ENCODE peak calls at places on chromosomes 16 and 17, in five cellular contexts. I is pancreas, T is GM13976, V is AG09319, E is AG04450. S is an unnamed sample.
A peak's percentile ranks its signal among the peaks of the same experiment; 100 is the strongest.

GRCh38 chr16:19853973-19854876 is 30.4 kb downstream of the GPRC5B start:
- DNase-seq in I (no peak), T (no peak), V (no peak), E (no peak), S (no peak)

GRCh38 chr17:82299452-82299851 is 18.0 kb downstream of the CD7 start:
- DNase-seq in I (no peak), T (no peak), V (no peak), E (no peak), S (no peak)

GRCh38 chr17:67132366-67132765 is 88.0 kb downstream of the CACNG1 start:
- DNase-seq in I (no peak), T (no peak), V (no peak), E (no peak), S (no peak)

GRCh38 chr17:73584987-73585386 is 59.3 kb downstream of the SDK2 start:
- DNase-seq in I (no peak), T (no peak), V (no peak), E (no peak), S (no peak)

GRCh38 chr16:84555418-84556196 is 51.1 kb upstream of the MEAK7 start:
- DNase-seq in I (no peak), T (no peak), V (no peak), E (no peak), S (no peak)

GRCh38 chr16:73743665-73744496 is 552.7 kb upstream of the PSMD7 start:
- DNase-seq in I (no peak), T (no peak), V (no peak), E (no peak), S (no peak)

GRCh38 chr17:6187836-6188235 is 117.7 kb downstream of the WSCD1 start:
- DNase-seq in I (no peak), T (no peak), V (no peak), E (no peak), S (no peak)

GRCh38 chr16:2715519-2715918 is 4.5 kb downstream of the PRSS27 start:
- DNase-seq in I (peak; percentile 81), T (peak; percentile 89), V (no peak), E (no peak), S (peak; percentile 86)

GRCh38 chr17:80990921-80991644 is 558 bp upstream of the CHMP6 start:
- DNase-seq in I (peak; percentile 46), T (no peak), V (no peak), E (no peak), S (peak; percentile 30)

GRCh38 chr16:70703041-70703834 is 17.4 kb upstream of the MTSS2 start:
- DNase-seq in I (no peak), T (no peak), V (peak; percentile 88), E (peak; percentile 84), S (no peak)

GRCh38 chr17:48612456-48612853 is 1.6 kb upstream of the HOXB7 start:
- DNase-seq in I (no peak), T (no peak), V (no peak), E (no peak), S (no peak)

GRCh38 chr16:57531253-57531575 is 5.2 kb downstream of the CCDC102A start:
- DNase-seq in I (no peak), T (peak; percentile 12), V (no peak), E (no peak), S (no peak)

GRCh38 chr17:42135664-42136653 is 13.4 kb downstream of the HSPB9 start:
- DNase-seq in I (peak; percentile 93), T (no peak), V (no peak), E (no peak), S (no peak)

GRCh38 chr16:80527297-80527696 is 13.5 kb upstream of the DYNLRB2 start:
- DNase-seq in I (no peak), T (peak; percentile 60), V (no peak), E (no peak), S (peak; percentile 58)

GRCh38 chr17:65674246-65675045 is 113.0 kb upstream of the AXIN2 start:
- DNase-seq in I (no peak), T (no peak), V (no peak), E (no peak), S (no peak)

GRCh38 chr17:21029032-21029431 is 13.8 kb downstream of the USP22 start:
- DNase-seq in I (no peak), T (peak; percentile 4), V (no peak), E (no peak), S (no peak)

GRCh38 chr16:63461248-63461841 is 1425.1 kb upstream of the CDH8 start:
- DNase-seq in I (no peak), T (no peak), V (peak; percentile 10), E (no peak), S (no peak)

GRCh38 chr16:52785653-52786052 is 238.7 kb upstream of the TOX3 start:
- DNase-seq in I (no peak), T (no peak), V (no peak), E (no peak), S (no peak)

GRCh38 chr16:2816751-2817495 is at the start of gene PRSS21:
- DNase-seq in I (no peak), T (no peak), V (no peak), E (no peak), S (no peak)

GRCh38 chr16:65855171-65856145 is 511.0 kb upstream of the CDH5 start:
- DNase-seq in I (no peak), T (no peak), V (no peak), E (no peak), S (no peak)

GRCh38 chr17:4125552-4125951 is 17.3 kb downstream of the ZZEF1 start:
- DNase-seq in I (no peak), T (no peak), V (no peak), E (no peak), S (no peak)

DNA sequence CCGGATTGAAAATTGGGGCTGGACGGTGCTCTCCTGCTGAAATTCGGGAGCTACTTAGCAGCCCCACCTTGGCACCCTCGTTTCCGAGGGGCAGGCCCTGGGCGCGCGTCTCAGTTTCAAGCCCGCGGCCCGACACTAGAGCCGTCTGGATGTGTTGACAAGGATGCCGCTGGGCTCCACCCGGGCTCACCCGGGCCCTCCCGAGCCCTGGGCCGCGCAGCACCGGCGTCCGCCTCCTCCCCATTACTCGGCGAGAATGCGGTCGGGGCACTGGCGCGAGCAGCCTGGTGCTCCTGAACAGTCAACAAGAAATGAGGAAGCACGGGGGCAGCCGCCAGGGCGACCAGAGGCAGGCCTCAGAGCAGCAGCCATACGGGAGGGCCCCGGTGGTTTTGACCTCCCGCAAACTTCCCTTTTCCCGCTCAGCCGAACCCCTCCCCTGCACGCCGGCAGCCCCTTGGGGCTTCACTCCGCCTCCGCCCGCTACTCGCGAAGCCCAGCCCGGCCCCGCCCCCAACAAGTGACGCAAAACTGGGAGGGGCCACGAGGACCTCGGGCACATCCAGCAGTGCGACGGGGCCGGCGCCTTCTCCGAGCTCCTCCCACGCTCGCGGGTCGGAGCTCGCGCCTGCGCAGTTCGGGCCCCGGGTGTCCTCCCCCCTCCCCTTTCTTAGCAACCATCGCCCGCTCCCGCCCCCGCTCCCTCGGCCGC is 447 bp upstream of the SEC14L1 start:
- DNase-seq in I (peak; percentile 100), T (peak; percentile 99), V (peak; percentile 96), E (peak; percentile 96), S (peak; percentile 98)
- TF ChIP-seq CTCF in I (no peak), T (no peak), V (no peak), E (no peak), S (no peak)

DNA sequence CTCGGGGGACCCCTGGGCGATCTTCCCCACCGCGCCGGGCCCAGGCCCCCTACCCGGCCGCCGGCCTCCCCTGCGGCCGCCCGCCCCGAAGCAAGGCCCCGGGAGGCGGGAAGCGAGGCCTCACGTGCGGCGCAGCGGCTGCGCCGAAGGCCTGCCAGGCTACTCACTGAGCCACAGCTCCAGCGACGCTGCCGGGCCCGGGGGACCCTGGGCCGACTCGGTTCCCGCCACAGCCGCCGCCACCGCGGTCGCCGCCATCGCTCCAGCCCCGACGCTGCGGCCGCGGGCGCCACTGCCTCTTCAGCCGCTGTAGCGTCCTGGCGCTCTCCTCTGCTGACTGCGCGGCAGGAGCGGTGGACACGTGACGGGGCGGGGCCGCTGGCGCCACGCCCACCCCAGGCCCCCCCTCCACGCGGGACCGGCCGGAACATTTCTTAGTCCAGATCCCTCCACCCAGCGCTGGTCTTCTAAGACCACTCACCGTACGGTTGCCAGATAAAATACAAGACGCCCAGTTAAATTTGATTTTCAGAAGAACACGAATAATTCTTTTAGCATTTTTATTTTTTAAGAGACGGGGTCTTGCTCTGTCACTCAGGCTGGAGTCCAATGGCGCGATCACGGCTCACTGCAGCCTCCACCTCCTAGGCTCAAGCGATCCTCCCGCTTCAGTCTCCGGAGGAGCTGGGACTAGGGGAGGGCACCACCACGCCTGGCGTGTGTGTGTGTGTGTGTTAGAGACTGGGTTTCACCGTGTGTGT is at the start of gene GGA2:
- DNase-seq in I (peak; percentile 94), T (peak; percentile 92), V (peak; percentile 35), E (no peak), S (peak; percentile 93)
- TF ChIP-seq CTCF in I (no peak), T (no peak), V (no peak), E (no peak), S (peak; percentile 5)

DNA sequence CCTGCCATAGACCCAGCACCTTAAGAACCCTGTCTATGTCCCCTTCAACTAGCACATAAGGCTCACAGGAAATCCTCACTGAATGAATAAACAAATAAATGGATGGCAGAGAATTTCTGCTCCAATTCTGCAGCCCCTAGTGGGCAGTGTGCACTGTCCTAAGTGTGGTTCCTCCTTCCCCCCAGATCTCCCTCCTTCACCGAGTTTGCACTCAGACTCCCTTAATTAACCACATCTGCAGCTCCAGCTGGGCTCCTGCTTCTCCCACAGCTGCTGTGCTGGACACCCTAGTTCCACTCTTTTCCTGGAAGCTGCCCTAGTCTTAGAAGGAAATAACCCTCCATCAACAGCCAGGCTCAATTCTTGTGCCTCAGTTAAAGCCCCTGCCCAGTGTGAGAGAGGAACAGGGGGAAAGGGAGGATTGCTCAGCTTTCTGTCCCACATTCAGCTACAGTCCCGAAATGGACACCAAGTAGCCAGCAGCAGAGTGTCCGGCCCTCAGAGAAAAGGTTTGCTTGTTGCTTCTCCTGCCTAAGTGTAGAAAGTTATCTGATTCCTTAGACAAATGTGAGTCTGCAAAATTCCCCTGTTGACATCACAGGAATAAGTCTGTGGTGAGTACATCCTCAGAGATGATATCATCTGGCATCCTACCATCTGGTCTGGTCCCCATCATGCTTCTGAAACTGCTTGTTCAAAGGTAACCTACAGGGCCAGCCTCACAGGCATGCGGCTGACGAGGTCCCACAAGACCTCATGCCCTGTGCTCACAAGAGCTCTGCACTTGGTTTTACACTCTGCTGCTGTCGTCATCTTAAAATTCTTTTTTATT is 12.3 kb downstream of the LRRC3C start:
- DNase-seq in I (no peak), T (peak; percentile 66), V (no peak), E (peak; percentile 72), S (peak; percentile 59)
- TF ChIP-seq CTCF in I (no peak), T (peak; percentile 32), V (peak; percentile 74), E (peak; percentile 79), S (peak; percentile 41)

DNA sequence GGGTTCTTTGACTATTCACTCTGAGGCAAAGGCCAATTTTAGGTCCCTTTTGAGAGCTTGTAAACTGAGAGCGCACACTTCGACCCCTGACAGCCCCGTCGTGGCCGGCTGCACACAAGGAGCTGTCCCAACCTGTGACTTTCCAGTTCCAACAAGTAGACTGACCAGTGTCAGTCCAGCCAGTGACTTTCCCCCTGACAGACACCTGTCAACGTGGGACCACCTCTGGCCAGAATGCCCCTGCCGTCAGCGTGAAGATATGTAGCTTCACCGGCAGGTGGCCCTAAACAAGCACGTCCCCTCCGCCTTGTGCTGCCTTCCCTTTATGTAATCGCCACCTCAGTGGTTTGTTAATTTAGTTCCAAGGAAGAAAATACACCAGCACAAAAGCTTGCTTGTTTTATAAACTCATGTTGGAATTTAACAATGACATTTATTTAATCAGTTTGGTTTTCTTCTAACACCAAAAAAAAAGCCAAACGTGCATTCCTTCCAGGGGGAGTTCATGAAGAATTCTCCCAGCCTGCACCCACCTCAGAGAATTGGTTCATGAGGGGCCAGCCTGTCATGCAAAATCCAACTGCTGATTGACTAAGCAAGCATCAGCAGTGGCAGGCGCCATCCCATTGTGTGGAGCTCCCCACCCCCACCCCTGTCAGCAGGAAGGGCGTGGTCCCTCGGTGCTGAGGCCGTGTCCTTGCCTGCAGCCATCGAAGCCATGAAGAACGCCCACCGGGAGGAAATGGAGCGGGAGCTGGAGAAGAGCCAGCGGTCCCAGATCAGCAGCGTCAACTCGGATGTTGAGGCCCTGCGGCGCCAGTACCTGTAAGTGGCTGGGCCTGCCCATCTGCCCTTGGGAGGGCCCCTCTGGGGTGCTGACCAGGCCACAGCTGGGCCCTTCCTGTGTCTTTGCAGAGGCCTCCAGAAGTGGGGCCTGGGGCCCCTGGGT is 33.9 kb downstream of the PLD6 start:
- DNase-seq in I (no peak), T (no peak), V (no peak), E (no peak), S (no peak)
- TF ChIP-seq CTCF in I (no peak), T (no peak), V (no peak), E (no peak), S (no peak)